ENCODE peak calls at places on chromosome 4, in eight cellular contexts. A is body of pancreas; S is GM12891; V is A172; I is sciatic nerve; Y is stimulated activated naive CD4-positive, alpha-beta T cell treated with Interleukin-2 at 50 U/mL for 16 hours; R is AG10803; H is natural killer cell treated with Interleukin-12 subunit alpha and Interleukin-12 subunit beta and Interleukin-15 and Interleukin-18, amount 100 ng/mL, for 72 hours. K is an unnamed sample.

GRCh38 chr4:52824603-52825310 is 37.4 kb upstream of the RASL11B start:
- DNase-seq in V (no peak), A (peak), S (no peak), I (no peak), R (peak), Y (no peak), H (no peak), K (no peak)

GRCh38 chr4:166895771-166896170 is 338.5 kb downstream of the SPOCK3 start:
- DNase-seq in H (no peak), I (no peak), R (no peak), V (peak), S (no peak), A (no peak), Y (no peak), K (no peak)

GRCh38 chr4:25722964-25723363 is 67.3 kb downstream of the SLC34A2 start:
- DNase-seq in A (no peak), S (no peak), R (no peak), V (no peak), H (no peak), Y (no peak), I (no peak), K (no peak)

GRCh38 chr4:15794432-15794831 is 16.3 kb downstream of the CD38 start:
- DNase-seq in R (no peak), A (no peak), S (no peak), H (no peak), Y (no peak), V (no peak), I (no peak), K (no peak)

GRCh38 chr4:183721207-183722081 is 62.4 kb downstream of the TRAPPC11 start:
- DNase-seq in V (no peak), A (peak), S (peak), I (peak), H (peak), R (peak), Y (peak), K (peak)

GRCh38 chr4:169640261-169640880 is 20.0 kb downstream of the CLCN3 start:
- DNase-seq in S (no peak), I (no peak), Y (no peak), H (no peak), V (no peak), A (no peak), R (peak), K (no peak)

GRCh38 chr4:19358015-19358414 is 893.7 kb upstream of the SLIT2 start:
- DNase-seq in H (no peak), Y (no peak), I (no peak), V (no peak), S (no peak), R (peak), A (no peak), K (peak)

GRCh38 chr4:183332447-183332846 is 10.2 kb upstream of the CLDN24 start:
- DNase-seq in H (no peak), V (no peak), I (no peak), Y (no peak), S (no peak), A (no peak), R (no peak), K (no peak)

GRCh38 chr4:90118547-90119211 is 8.5 kb upstream of the CCSER1 start:
- DNase-seq in A (no peak), V (no peak), H (no peak), Y (no peak), I (no peak), R (no peak), S (no peak), K (no peak)

GRCh38 chr4:109434007-109434792 is 585 bp downstream of the SEC24B start:
- DNase-seq in R (no peak), I (peak), S (no peak), A (peak), Y (no peak), V (no peak), H (peak), K (no peak)

GRCh38 chr4:98938386-98938785 is 9.5 kb upstream of the EIF4E start:
- DNase-seq in R (peak), V (no peak), I (no peak), S (no peak), H (no peak), A (no peak), Y (no peak), K (peak)

GRCh38 chr4:156321203-156321602 is 367.5 kb upstream of the CTSO start:
- DNase-seq in Y (no peak), V (peak), I (no peak), S (no peak), A (no peak), H (no peak), R (peak), K (peak)

GRCh38 chr4:89836897-89837384 is at the start of gene SNCA:
- DNase-seq in I (peak), S (peak), H (peak), A (peak), V (no peak), R (no peak), Y (peak), K (peak)

GRCh38 chr4:52946811-52947210 is 84.7 kb downstream of the RASL11B start:
- DNase-seq in R (no peak), Y (no peak), H (no peak), S (no peak), A (no peak), V (no peak), I (no peak), K (no peak)

GRCh38 chr4:27429260-27429970 is 568.8 kb downstream of the STIM2 start:
- DNase-seq in R (no peak), Y (no peak), A (no peak), I (no peak), V (no peak), H (no peak), S (no peak), K (peak)

GRCh38 chr4:8332038-8332857 is 62.7 kb downstream of the HTRA3 start:
- DNase-seq in R (no peak), A (no peak), I (peak), Y (no peak), H (no peak), S (no peak), V (no peak), K (no peak)

GRCh38 chr4:172830295-172830764 is 338.3 kb upstream of the GALNT7 start:
- DNase-seq in V (no peak), I (no peak), R (no peak), Y (no peak), S (no peak), H (no peak), A (no peak), K (peak)

K was measured in bronchial epithelial cell.